ENCODE peak calls at places on chromosomes 11 and 22, in seven cellular contexts. One of them, this sample, is unnamed.

GRCh38 chr11:118841469-118842222 is 42.0 kb upstream of the CXCR5 start:
- DNase-seq in A549: no peak
- DNase-seq in germinal center: peak; percentile 55
- DNase-seq in NCI-H1092 treated with DMSO at 0.1 percent for 48 hours: no peak
- DNase-seq in sigmoid colon: no peak
- DNase-seq in LHCN-M2: no peak
- DNase-seq in H54: no peak
- DNase-seq in this sample: peak; percentile 83

GRCh38 chr11:63920870-63921417 is 4.0 kb upstream of the RCOR2 start:
- DNase-seq in A549: no peak
- DNase-seq in germinal center: peak; percentile 68
- DNase-seq in NCI-H1092 treated with DMSO at 0.1 percent for 48 hours: no peak
- DNase-seq in sigmoid colon: no peak
- DNase-seq in LHCN-M2: no peak
- DNase-seq in H54: no peak
- DNase-seq in this sample: peak; percentile 43

GRCh38 chr22:32818446-32819115 is 17.1 kb downstream of the TIMP3 start:
- DNase-seq in A549: no peak
- DNase-seq in germinal center: no peak
- DNase-seq in NCI-H1092 treated with DMSO at 0.1 percent for 48 hours: no peak
- DNase-seq in sigmoid colon: peak; percentile 62
- DNase-seq in LHCN-M2: no peak
- DNase-seq in H54: no peak
- DNase-seq in this sample: no peak

GRCh38 chr11:10483584-10483983 is 28.5 kb downstream of the AMPD3 start:
- DNase-seq in A549: no peak
- DNase-seq in germinal center: no peak
- DNase-seq in NCI-H1092 treated with DMSO at 0.1 percent for 48 hours: no peak
- DNase-seq in sigmoid colon: no peak
- DNase-seq in LHCN-M2: no peak
- DNase-seq in H54: no peak
- DNase-seq in this sample: no peak

GRCh38 chr22:48576333-48577013 is 1251.2 kb downstream of the BRD1 start:
- DNase-seq in A549: no peak
- DNase-seq in germinal center: peak; percentile 32
- DNase-seq in NCI-H1092 treated with DMSO at 0.1 percent for 48 hours: no peak
- DNase-seq in sigmoid colon: no peak
- DNase-seq in LHCN-M2: no peak
- DNase-seq in H54: no peak
- DNase-seq in this sample: no peak

GRCh38 chr22:38967451-38968450 is 10.3 kb downstream of the APOBEC3A start:
- DNase-seq in A549: no peak
- DNase-seq in germinal center: no peak
- DNase-seq in NCI-H1092 treated with DMSO at 0.1 percent for 48 hours: no peak
- DNase-seq in sigmoid colon: no peak
- DNase-seq in LHCN-M2: no peak
- DNase-seq in H54: no peak
- DNase-seq in this sample: peak; percentile 46

GRCh38 chr11:42957831-42958230 is 354.0 kb upstream of the API5 start:
- DNase-seq in A549: no peak
- DNase-seq in germinal center: no peak
- DNase-seq in NCI-H1092 treated with DMSO at 0.1 percent for 48 hours: no peak
- DNase-seq in sigmoid colon: no peak
- DNase-seq in LHCN-M2: no peak
- DNase-seq in H54: no peak
- DNase-seq in this sample: no peak

GRCh38 chr11:20025331-20025840 is 134.9 kb downstream of the DBX1 start:
- DNase-seq in A549: no peak
- DNase-seq in germinal center: no peak
- DNase-seq in NCI-H1092 treated with DMSO at 0.1 percent for 48 hours: no peak
- DNase-seq in sigmoid colon: no peak
- DNase-seq in LHCN-M2: peak; percentile 61
- DNase-seq in H54: no peak
- DNase-seq in this sample: no peak

GRCh38 chr22:20429254-20430100 is 8.1 kb downstream of the SCARF2 start:
- DNase-seq in A549: no peak
- DNase-seq in germinal center: peak; percentile 91
- DNase-seq in NCI-H1092 treated with DMSO at 0.1 percent for 48 hours: peak; percentile 57
- DNase-seq in sigmoid colon: peak; percentile 67
- DNase-seq in LHCN-M2: no peak
- DNase-seq in H54: no peak
- DNase-seq in this sample: peak; percentile 73

GRCh38 chr11:134471341-134472187 is 59.5 kb upstream of the B3GAT1 start:
- DNase-seq in A549: no peak
- DNase-seq in germinal center: no peak
- DNase-seq in NCI-H1092 treated with DMSO at 0.1 percent for 48 hours: no peak
- DNase-seq in sigmoid colon: no peak
- DNase-seq in LHCN-M2: no peak
- DNase-seq in H54: no peak
- DNase-seq in this sample: no peak

GRCh38 chr11:78217650-78218541 is 29.2 kb downstream of the USP35 start:
- DNase-seq in A549: no peak
- DNase-seq in germinal center: no peak
- DNase-seq in NCI-H1092 treated with DMSO at 0.1 percent for 48 hours: no peak
- DNase-seq in sigmoid colon: no peak
- DNase-seq in LHCN-M2: no peak
- DNase-seq in H54: no peak
- DNase-seq in this sample: no peak

GRCh38 chr22:50699754-50700386 is 27.2 kb downstream of the SHANK3 start:
- DNase-seq in A549: no peak
- DNase-seq in germinal center: no peak
- DNase-seq in NCI-H1092 treated with DMSO at 0.1 percent for 48 hours: no peak
- DNase-seq in sigmoid colon: peak; percentile 48
- DNase-seq in LHCN-M2: no peak
- DNase-seq in H54: no peak
- DNase-seq in this sample: peak; percentile 20

GRCh38 chr11:10109836-10110235 is 184.2 kb downstream of the SBF2 start:
- DNase-seq in A549: no peak
- DNase-seq in germinal center: no peak
- DNase-seq in NCI-H1092 treated with DMSO at 0.1 percent for 48 hours: no peak
- DNase-seq in sigmoid colon: no peak
- DNase-seq in LHCN-M2: peak; percentile 58
- DNase-seq in H54: no peak
- DNase-seq in this sample: no peak

GRCh38 chr22:25083414-25084166 is 116.1 kb upstream of the CRYBB3 start:
- DNase-seq in A549: no peak
- DNase-seq in germinal center: no peak
- DNase-seq in NCI-H1092 treated with DMSO at 0.1 percent for 48 hours: peak; percentile 30
- DNase-seq in sigmoid colon: no peak
- DNase-seq in LHCN-M2: no peak
- DNase-seq in H54: no peak
- DNase-seq in this sample: no peak

GRCh38 chr22:37018815-37019308 is 385 bp downstream of the TST start:
- DNase-seq in A549: peak; percentile 21
- DNase-seq in germinal center: no peak
- DNase-seq in NCI-H1092 treated with DMSO at 0.1 percent for 48 hours: no peak
- DNase-seq in sigmoid colon: peak; percentile 90
- DNase-seq in LHCN-M2: peak; percentile 29
- DNase-seq in H54: no peak
- DNase-seq in this sample: no peak

GRCh38 chr11:624705-625635 is at the start of gene CDHR5:
- DNase-seq in A549: no peak
- DNase-seq in germinal center: no peak
- DNase-seq in NCI-H1092 treated with DMSO at 0.1 percent for 48 hours: no peak
- DNase-seq in sigmoid colon: no peak
- DNase-seq in LHCN-M2: no peak
- DNase-seq in H54: no peak
- DNase-seq in this sample: no peak

GRCh38 chr11:87038235-87038960 is 664 bp downstream of the TMEM135 start:
- DNase-seq in A549: no peak
- DNase-seq in germinal center: no peak
- DNase-seq in NCI-H1092 treated with DMSO at 0.1 percent for 48 hours: no peak
- DNase-seq in sigmoid colon: no peak
- DNase-seq in LHCN-M2: peak; percentile 16
- DNase-seq in H54: no peak
- DNase-seq in this sample: peak; percentile 33

GRCh38 chr11:129061466-129062194 is 119.0 kb upstream of the TP53AIP1 start:
- DNase-seq in A549: peak; percentile 69
- DNase-seq in germinal center: no peak
- DNase-seq in NCI-H1092 treated with DMSO at 0.1 percent for 48 hours: no peak
- DNase-seq in sigmoid colon: no peak
- DNase-seq in LHCN-M2: peak; percentile 73
- DNase-seq in H54: peak; percentile 7
- DNase-seq in this sample: no peak

GRCh38 chr22:19235874-19236273 is 55.6 kb downstream of the CLTCL1 start:
- DNase-seq in A549: no peak
- DNase-seq in germinal center: no peak
- DNase-seq in NCI-H1092 treated with DMSO at 0.1 percent for 48 hours: no peak
- DNase-seq in sigmoid colon: no peak
- DNase-seq in LHCN-M2: no peak
- DNase-seq in H54: no peak
- DNase-seq in this sample: no peak

GRCh38 chr11:1628506-1629325 is 859 bp upstream of the KRTAP5-5 start:
- DNase-seq in A549: peak; percentile 44
- DNase-seq in germinal center: peak; percentile 81
- DNase-seq in NCI-H1092 treated with DMSO at 0.1 percent for 48 hours: no peak
- DNase-seq in sigmoid colon: peak; percentile 60
- DNase-seq in LHCN-M2: peak; percentile 13
- DNase-seq in H54: peak; percentile 67
- DNase-seq in this sample: peak; percentile 41

GRCh38 chr11:74272276-74272675 is 39.2 kb downstream of the P4HA3 start:
- DNase-seq in A549: no peak
- DNase-seq in germinal center: no peak
- DNase-seq in NCI-H1092 treated with DMSO at 0.1 percent for 48 hours: no peak
- DNase-seq in sigmoid colon: no peak
- DNase-seq in LHCN-M2: no peak
- DNase-seq in H54: no peak
- DNase-seq in this sample: no peak

GRCh38 chr22:17172172-17172833 is 13.2 kb upstream of the HDHD5 start:
- DNase-seq in A549: no peak
- DNase-seq in germinal center: no peak
- DNase-seq in NCI-H1092 treated with DMSO at 0.1 percent for 48 hours: no peak
- DNase-seq in sigmoid colon: peak; percentile 68
- DNase-seq in LHCN-M2: no peak
- DNase-seq in H54: no peak
- DNase-seq in this sample: no peak

GRCh38 chr11:103272876-103273275 is 163.7 kb downstream of the DYNC2H1 start:
- DNase-seq in A549: no peak
- DNase-seq in germinal center: no peak
- DNase-seq in NCI-H1092 treated with DMSO at 0.1 percent for 48 hours: no peak
- DNase-seq in sigmoid colon: no peak
- DNase-seq in LHCN-M2: no peak
- DNase-seq in H54: no peak
- DNase-seq in this sample: no peak

GRCh38 chr11:100808904-100809491 is 121.9 kb downstream of the ARHGAP42 start:
- DNase-seq in A549: peak; percentile 21
- DNase-seq in germinal center: no peak
- DNase-seq in NCI-H1092 treated with DMSO at 0.1 percent for 48 hours: no peak
- DNase-seq in sigmoid colon: no peak
- DNase-seq in LHCN-M2: peak; percentile 59
- DNase-seq in H54: no peak
- DNase-seq in this sample: no peak

GRCh38 chr11:118663381-118663780 is 16.1 kb downstream of the TREH start:
- DNase-seq in A549: no peak
- DNase-seq in germinal center: no peak
- DNase-seq in NCI-H1092 treated with DMSO at 0.1 percent for 48 hours: no peak
- DNase-seq in sigmoid colon: no peak
- DNase-seq in LHCN-M2: no peak
- DNase-seq in H54: no peak
- DNase-seq in this sample: no peak

GRCh38 chr22:41446057-41446501 is 522 bp downstream of the TOB2 start:
- DNase-seq in A549: no peak
- DNase-seq in germinal center: no peak
- DNase-seq in NCI-H1092 treated with DMSO at 0.1 percent for 48 hours: no peak
- DNase-seq in sigmoid colon: peak; percentile 76
- DNase-seq in LHCN-M2: peak; percentile 12
- DNase-seq in H54: no peak
- DNase-seq in this sample: no peak

GRCh38 chr11:2383823-2384722 is 7.0 kb downstream of the CD81 start:
- DNase-seq in A549: no peak
- DNase-seq in germinal center: peak; percentile 84
- DNase-seq in NCI-H1092 treated with DMSO at 0.1 percent for 48 hours: no peak
- DNase-seq in sigmoid colon: no peak
- DNase-seq in LHCN-M2: peak; percentile 72
- DNase-seq in H54: no peak
- DNase-seq in this sample: peak; percentile 84

GRCh38 chr11:131305005-131305404 is 65.4 kb upstream of the NTM start:
- DNase-seq in A549: no peak
- DNase-seq in germinal center: no peak
- DNase-seq in NCI-H1092 treated with DMSO at 0.1 percent for 48 hours: no peak
- DNase-seq in sigmoid colon: no peak
- DNase-seq in LHCN-M2: no peak
- DNase-seq in H54: no peak
- DNase-seq in this sample: no peak

GRCh38 chr22:46876357-46876934 is 114.0 kb downstream of the TBC1D22A start:
- DNase-seq in A549: no peak
- DNase-seq in germinal center: no peak
- DNase-seq in NCI-H1092 treated with DMSO at 0.1 percent for 48 hours: no peak
- DNase-seq in sigmoid colon: no peak
- DNase-seq in LHCN-M2: no peak
- DNase-seq in H54: no peak
- DNase-seq in this sample: no peak

GRCh38 chr11:34044664-34045485 is 6.7 kb upstream of the CAPRIN1 start:
- DNase-seq in A549: peak; percentile 76
- DNase-seq in germinal center: no peak
- DNase-seq in NCI-H1092 treated with DMSO at 0.1 percent for 48 hours: no peak
- DNase-seq in sigmoid colon: no peak
- DNase-seq in LHCN-M2: peak; percentile 69
- DNase-seq in H54: peak; percentile 65
- DNase-seq in this sample: no peak

GRCh38 chr11:80414766-80415165 is 973.9 kb upstream of the TENM4 start:
- DNase-seq in A549: no peak
- DNase-seq in germinal center: no peak
- DNase-seq in NCI-H1092 treated with DMSO at 0.1 percent for 48 hours: no peak
- DNase-seq in sigmoid colon: no peak
- DNase-seq in LHCN-M2: peak; percentile 2
- DNase-seq in H54: no peak
- DNase-seq in this sample: peak; percentile 11

GRCh38 chr11:128565881-128566280 is 21.5 kb downstream of the ETS1 start:
- DNase-seq in A549: no peak
- DNase-seq in germinal center: no peak
- DNase-seq in NCI-H1092 treated with DMSO at 0.1 percent for 48 hours: no peak
- DNase-seq in sigmoid colon: no peak
- DNase-seq in LHCN-M2: no peak
- DNase-seq in H54: no peak
- DNase-seq in this sample: no peak

GRCh38 chr11:126410649-126411048 is 55.2 kb downstream of the ST3GAL4 start:
- DNase-seq in A549: no peak
- DNase-seq in germinal center: no peak
- DNase-seq in NCI-H1092 treated with DMSO at 0.1 percent for 48 hours: no peak
- DNase-seq in sigmoid colon: peak; percentile 84
- DNase-seq in LHCN-M2: no peak
- DNase-seq in H54: no peak
- DNase-seq in this sample: no peak

GRCh38 chr11:39209966-39210365 is 2249.5 kb downstream of the LRRC4C start:
- DNase-seq in A549: no peak
- DNase-seq in germinal center: no peak
- DNase-seq in NCI-H1092 treated with DMSO at 0.1 percent for 48 hours: peak; percentile 4
- DNase-seq in sigmoid colon: no peak
- DNase-seq in LHCN-M2: no peak
- DNase-seq in H54: no peak
- DNase-seq in this sample: no peak

GRCh38 chr11:112526699-112527410 is 266.2 kb upstream of the PLET1 start:
- DNase-seq in A549: no peak
- DNase-seq in germinal center: no peak
- DNase-seq in NCI-H1092 treated with DMSO at 0.1 percent for 48 hours: no peak
- DNase-seq in sigmoid colon: no peak
- DNase-seq in LHCN-M2: peak; percentile 24
- DNase-seq in H54: no peak
- DNase-seq in this sample: no peak

GRCh38 chr22:37258810-37259472 is 14.9 kb upstream of the RAC2 start:
- DNase-seq in A549: no peak
- DNase-seq in germinal center: no peak
- DNase-seq in NCI-H1092 treated with DMSO at 0.1 percent for 48 hours: no peak
- DNase-seq in sigmoid colon: no peak
- DNase-seq in LHCN-M2: no peak
- DNase-seq in H54: no peak
- DNase-seq in this sample: no peak

GRCh38 chr11:35355102-35355749 is 64.1 kb downstream of the SLC1A2 start:
- DNase-seq in A549: no peak
- DNase-seq in germinal center: no peak
- DNase-seq in NCI-H1092 treated with DMSO at 0.1 percent for 48 hours: no peak
- DNase-seq in sigmoid colon: no peak
- DNase-seq in LHCN-M2: no peak
- DNase-seq in H54: no peak
- DNase-seq in this sample: no peak

GRCh38 chr11:8293171-8293570 is 29.5 kb upstream of the LMO1 start:
- DNase-seq in A549: no peak
- DNase-seq in germinal center: no peak
- DNase-seq in NCI-H1092 treated with DMSO at 0.1 percent for 48 hours: no peak
- DNase-seq in sigmoid colon: no peak
- DNase-seq in LHCN-M2: no peak
- DNase-seq in H54: no peak
- DNase-seq in this sample: no peak